ENCODE peak calls at places on chromosomes 7 and 10, in nine cellular contexts. X is Calu3, T is tibial nerve, C is esophagus muscularis mucosa, A is neural crest cell, D is retinal pigment epithelial cell, J is cardiac muscle cell, P is neural progenitor cell, S is psoas muscle. W is an unnamed sample.

GRCh38 chr7:132030883-132031282 is 474.5 kb upstream of the PODXL start:
- DNase-seq in C (no peak), P (no peak), S (no peak), J (no peak), X (no peak), D (no peak), T (no peak), A (no peak), W (no peak)

GRCh38 chr7:101321491-101322401 is at the start of gene IFT22:
- DNase-seq in J (peak; percentile 93), S (peak; percentile 94), X (peak; percentile 82), D (peak; percentile 70), A (peak; percentile 92), C (peak; percentile 95), T (peak; percentile 82), P (peak; percentile 99), W (peak; percentile 93)

GRCh38 chr10:65791979-65792378 is 1133.9 kb upstream of the LRRTM3 start:
- DNase-seq in D (no peak), X (no peak), J (no peak), A (no peak), T (no peak), S (no peak), P (no peak), C (no peak), W (no peak)

GRCh38 chr10:49601857-49602256 is 8.3 kb upstream of the SLC18A3 start:
- DNase-seq in A (no peak), S (peak; percentile 14), D (no peak), J (no peak), X (no peak), P (no peak), T (no peak), C (peak; percentile 64), W (no peak)

GRCh38 chr10:104937528-104937927 is 296.4 kb downstream of the SORCS3 start:
- DNase-seq in T (no peak), A (no peak), P (no peak), J (no peak), D (peak; percentile 68), C (no peak), S (no peak), X (peak; percentile 9), W (no peak)

GRCh38 chr10:34217524-34217923 is 597.6 kb downstream of the PARD3 start:
- DNase-seq in C (no peak), J (no peak), D (no peak), S (no peak), X (no peak), T (no peak), A (no peak), P (no peak), W (no peak)

GRCh38 chr10:50618624-50619023 is 5.1 kb downstream of the SGMS1 start:
- DNase-seq in C (no peak), D (no peak), S (no peak), T (no peak), X (no peak), P (no peak), A (no peak), J (no peak), W (no peak)

GRCh38 chr10:44961931-44962750 is 2.5 kb downstream of the RASSF4 start:
- DNase-seq in S (no peak), D (no peak), P (no peak), J (no peak), X (no peak), C (no peak), T (no peak), A (no peak), W (no peak)

GRCh38 chr7:148856035-148856881 is 27.8 kb downstream of the EZH2 start:
- DNase-seq in S (no peak), C (no peak), X (peak; percentile 49), D (no peak), A (peak; percentile 5), P (peak; percentile 44), T (no peak), J (peak; percentile 45), W (peak; percentile 45)

GRCh38 chr7:22786290-22786932 is 36.2 kb downstream of the TOMM7 start:
- DNase-seq in D (no peak), A (no peak), P (peak; percentile 20), X (peak; percentile 30), T (no peak), C (no peak), S (no peak), J (no peak), W (no peak)

GRCh38 chr7:155322530-155322929 is 24.9 kb downstream of the INSIG1 start:
- DNase-seq in D (no peak), X (no peak), C (no peak), T (no peak), J (peak; percentile 20), S (no peak), P (no peak), A (no peak), W (no peak)

GRCh38 chr7:15199482-15199881 is 296.9 kb upstream of the DGKB start:
- DNase-seq in J (peak; percentile 35), A (no peak), X (no peak), T (no peak), C (no peak), S (no peak), P (no peak), D (no peak), W (no peak)
- TF ChIP-seq CTCF in J (peak; percentile 52), A (peak; percentile 53), X (peak; percentile 41), T (no peak), C (no peak), S (no peak), P (peak; percentile 47), D (peak; percentile 55), W (peak; percentile 26)

GRCh38 chr7:151385626-151386300 is 24.1 kb downstream of the WDR86 start:
- DNase-seq in P (no peak), S (peak; percentile 45), C (no peak), D (no peak), J (no peak), A (no peak), X (no peak), T (no peak), W (no peak)
- TF ChIP-seq CTCF in P (no peak), S (no peak), C (no peak), D (no peak), J (no peak), A (no peak), X (no peak), T (no peak), W (no peak)

GRCh38 chr10:88129013-88129412 is 265.6 kb downstream of the PTEN start:
- DNase-seq in C (no peak), X (no peak), D (no peak), P (no peak), A (no peak), J (no peak), S (no peak), T (no peak), W (no peak)

GRCh38 chr10:88127266-88127665 is 263.8 kb downstream of the PTEN start:
- DNase-seq in X (no peak), T (no peak), J (no peak), C (no peak), D (no peak), P (no peak), A (no peak), S (no peak), W (no peak)

GRCh38 chr10:88130912-88131311 is 267.5 kb downstream of the PTEN start:
- DNase-seq in J (no peak), P (no peak), T (no peak), C (no peak), A (no peak), D (no peak), X (no peak), S (no peak), W (no peak)

GRCh38 chr10:88127766-88128165 is 264.3 kb downstream of the PTEN start:
- DNase-seq in P (no peak), S (no peak), A (no peak), J (no peak), D (no peak), T (no peak), C (no peak), X (no peak), W (no peak)

DNA sequence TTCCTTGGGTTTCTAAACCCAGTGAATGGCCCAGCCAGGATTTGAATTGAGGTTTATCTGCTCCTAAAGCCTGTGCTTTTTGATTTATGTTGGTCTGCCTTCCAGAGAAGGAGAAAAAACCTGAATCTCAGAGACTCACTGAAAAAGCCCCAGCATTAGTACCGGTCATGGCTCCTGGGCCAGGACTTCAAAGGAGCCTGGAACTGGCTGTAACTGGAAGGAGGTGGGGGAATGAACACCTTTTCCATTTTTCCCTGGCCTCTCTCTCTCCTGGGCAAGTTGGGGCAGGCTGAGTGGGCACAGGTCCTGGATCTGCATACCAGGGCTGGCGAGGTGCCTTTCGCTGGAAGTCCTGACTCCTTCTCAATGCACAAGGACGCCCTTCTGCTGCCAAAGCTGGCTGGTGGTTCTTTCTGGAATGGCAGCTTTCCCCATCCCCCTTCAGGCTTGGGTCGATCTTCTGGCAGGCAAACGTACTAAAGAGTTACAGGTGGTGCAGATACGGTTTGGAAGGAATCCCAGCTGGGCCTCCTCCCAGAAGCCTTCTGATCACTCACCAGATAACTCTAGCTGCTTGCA is 268.2 kb downstream of the PTEN start:
- DNase-seq in T (no peak), X (no peak), D (no peak), J (no peak), A (no peak), C (no peak), S (peak; percentile 83), P (no peak), W (no peak)
- TF ChIP-seq CTCF in T (no peak), X (no peak), D (no peak), J (no peak), A (no peak), C (no peak), S (peak; percentile 33), P (no peak), W (no peak)

GRCh38 chr7:33108931-33109757 is at the start of gene RP9:
- DNase-seq in X (peak; percentile 93), P (peak; percentile 95), T (peak; percentile 20), S (peak; percentile 84), J (peak; percentile 70), D (no peak), A (peak; percentile 72), C (no peak), W (peak; percentile 87)
- TF ChIP-seq CTCF in X (peak; percentile 65), P (peak; percentile 67), T (peak; percentile 62), S (peak; percentile 73), J (peak; percentile 40), D (no peak), A (peak; percentile 68), C (peak; percentile 63), W (peak; percentile 68)

GRCh38 chr10:43727935-43728334 is 79.3 kb upstream of the ZNF32 start:
- DNase-seq in T (no peak), A (no peak), C (peak; percentile 21), J (no peak), P (no peak), X (no peak), D (no peak), S (no peak), W (no peak)
- TF ChIP-seq CTCF in T (no peak), A (no peak), C (no peak), J (no peak), P (no peak), X (no peak), D (no peak), S (no peak), W (no peak)